ENCODE peak calls at places on chromosome 21, in six cellular contexts. One of them, this sample, is unnamed.
A peak's percentile ranks its signal among the peaks of the same experiment; 100 is the strongest.

GRCh38 chr21:38848187-38848609 is 42.5 kb downstream of the ETS2 start:
- DNase-seq in Caco-2: no peak
- DNase-seq in naive thymus-derived CD4-positive, alpha-beta T cell: no peak
- DNase-seq in OCI-LY7: no peak
- DNase-seq in NT2/D1: no peak
- DNase-seq in sigmoid colon: peak; percentile 90
- DNase-seq in this sample: no peak

GRCh38 chr21:27795418-27795817 is 828.5 kb upstream of the ADAMTS5 start:
- DNase-seq in NT2/D1: no peak
- DNase-seq in naive thymus-derived CD4-positive, alpha-beta T cell: no peak
- DNase-seq in sigmoid colon: no peak
- DNase-seq in OCI-LY7: no peak
- DNase-seq in Caco-2: no peak
- DNase-seq in this sample: no peak

GRCh38 chr21:19692231-19692630 is 1288.6 kb upstream of the TMPRSS15 start:
- DNase-seq in naive thymus-derived CD4-positive, alpha-beta T cell: no peak
- DNase-seq in NT2/D1: no peak
- DNase-seq in Caco-2: no peak
- DNase-seq in sigmoid colon: no peak
- DNase-seq in OCI-LY7: no peak
- DNase-seq in this sample: no peak

GRCh38 chr21:34697826-34698225 is 29.0 kb downstream of the CLIC6 start:
- DNase-seq in NT2/D1: no peak
- DNase-seq in sigmoid colon: no peak
- DNase-seq in naive thymus-derived CD4-positive, alpha-beta T cell: no peak
- DNase-seq in OCI-LY7: no peak
- DNase-seq in Caco-2: no peak
- DNase-seq in this sample: no peak

GRCh38 chr21:31045841-31046240 is 7.6 kb upstream of the KRTAP19-8 start:
- DNase-seq in NT2/D1: no peak
- DNase-seq in naive thymus-derived CD4-positive, alpha-beta T cell: no peak
- DNase-seq in OCI-LY7: no peak
- DNase-seq in Caco-2: no peak
- DNase-seq in sigmoid colon: no peak
- DNase-seq in this sample: no peak

GRCh38 chr21:17454315-17455027 is 58.4 kb upstream of the CXADR start:
- DNase-seq in sigmoid colon: no peak
- DNase-seq in OCI-LY7: peak; percentile 70
- DNase-seq in NT2/D1: peak; percentile 86
- DNase-seq in Caco-2: peak; percentile 68
- DNase-seq in naive thymus-derived CD4-positive, alpha-beta T cell: no peak
- DNase-seq in this sample: no peak

GRCh38 chr21:31502537-31503143 is 156.9 kb upstream of the SOD1 start:
- DNase-seq in OCI-LY7: no peak
- DNase-seq in sigmoid colon: no peak
- DNase-seq in naive thymus-derived CD4-positive, alpha-beta T cell: no peak
- DNase-seq in Caco-2: no peak
- DNase-seq in NT2/D1: no peak
- DNase-seq in this sample: no peak

GRCh38 chr21:16587141-16587570 is 857.4 kb downstream of the USP25 start:
- DNase-seq in NT2/D1: no peak
- DNase-seq in naive thymus-derived CD4-positive, alpha-beta T cell: no peak
- DNase-seq in OCI-LY7: no peak
- DNase-seq in sigmoid colon: peak; percentile 69
- DNase-seq in Caco-2: peak; percentile 41
- DNase-seq in this sample: no peak

GRCh38 chr21:26743524-26743923 is 101.7 kb downstream of the ADAMTS1 start:
- DNase-seq in Caco-2: no peak
- DNase-seq in OCI-LY7: no peak
- DNase-seq in NT2/D1: no peak
- DNase-seq in naive thymus-derived CD4-positive, alpha-beta T cell: no peak
- DNase-seq in sigmoid colon: no peak
- DNase-seq in this sample: no peak

GRCh38 chr21:31647650-31648049 is 11.8 kb upstream of the SOD1 start:
- DNase-seq in NT2/D1: no peak
- DNase-seq in OCI-LY7: peak; percentile 54
- DNase-seq in sigmoid colon: no peak
- DNase-seq in Caco-2: no peak
- DNase-seq in naive thymus-derived CD4-positive, alpha-beta T cell: no peak
- DNase-seq in this sample: no peak

GRCh38 chr21:15045017-15045416 is 19.8 kb downstream of the NRIP1 start:
- DNase-seq in naive thymus-derived CD4-positive, alpha-beta T cell: no peak
- DNase-seq in OCI-LY7: no peak
- DNase-seq in Caco-2: no peak
- DNase-seq in NT2/D1: no peak
- DNase-seq in sigmoid colon: no peak
- DNase-seq in this sample: no peak

GRCh38 chr21:23524685-23525084 is 2082.6 kb downstream of the MRPL39 start:
- DNase-seq in OCI-LY7: no peak
- DNase-seq in naive thymus-derived CD4-positive, alpha-beta T cell: no peak
- DNase-seq in sigmoid colon: no peak
- DNase-seq in NT2/D1: no peak
- DNase-seq in Caco-2: no peak
- DNase-seq in this sample: no peak

GRCh38 chr21:16084776-16085364 is 355.1 kb downstream of the USP25 start:
- DNase-seq in NT2/D1: no peak
- DNase-seq in OCI-LY7: no peak
- DNase-seq in naive thymus-derived CD4-positive, alpha-beta T cell: no peak
- DNase-seq in Caco-2: no peak
- DNase-seq in sigmoid colon: peak; percentile 79
- DNase-seq in this sample: no peak

GRCh38 chr21:38267991-38268858 is 11.4 kb downstream of the KCNJ15 start:
- DNase-seq in NT2/D1: no peak
- DNase-seq in sigmoid colon: no peak
- DNase-seq in OCI-LY7: no peak
- DNase-seq in Caco-2: no peak
- DNase-seq in naive thymus-derived CD4-positive, alpha-beta T cell: no peak
- DNase-seq in this sample: no peak

GRCh38 chr21:26948194-26948593 is 18.7 kb downstream of the ADAMTS5 start:
- DNase-seq in OCI-LY7: no peak
- DNase-seq in NT2/D1: no peak
- DNase-seq in sigmoid colon: no peak
- DNase-seq in naive thymus-derived CD4-positive, alpha-beta T cell: no peak
- DNase-seq in Caco-2: no peak
- DNase-seq in this sample: no peak

GRCh38 chr21:29208666-29209059 is 78.2 kb downstream of the MAP3K7CL start:
- DNase-seq in sigmoid colon: no peak
- DNase-seq in Caco-2: no peak
- DNase-seq in OCI-LY7: no peak
- DNase-seq in naive thymus-derived CD4-positive, alpha-beta T cell: no peak
- DNase-seq in NT2/D1: no peak
- DNase-seq in this sample: no peak

GRCh38 chr21:40704141-40704540 is 142.8 kb downstream of the DSCAM start:
- DNase-seq in naive thymus-derived CD4-positive, alpha-beta T cell: no peak
- DNase-seq in Caco-2: no peak
- DNase-seq in NT2/D1: no peak
- DNase-seq in OCI-LY7: no peak
- DNase-seq in sigmoid colon: no peak
- DNase-seq in this sample: no peak

GRCh38 chr21:38341546-38342012 is 84.8 kb downstream of the KCNJ15 start:
- DNase-seq in Caco-2: no peak
- DNase-seq in OCI-LY7: no peak
- DNase-seq in NT2/D1: no peak
- DNase-seq in naive thymus-derived CD4-positive, alpha-beta T cell: no peak
- DNase-seq in sigmoid colon: no peak
- DNase-seq in this sample: no peak

GRCh38 chr21:23452384-23453083 is 2154.7 kb downstream of the MRPL39 start:
- DNase-seq in Caco-2: peak; percentile 21
- DNase-seq in sigmoid colon: no peak
- DNase-seq in NT2/D1: peak; percentile 64
- DNase-seq in naive thymus-derived CD4-positive, alpha-beta T cell: no peak
- DNase-seq in OCI-LY7: no peak
- DNase-seq in this sample: no peak

GRCh38 chr21:9837946-9838801 is 683.2 kb upstream of the TPTE start:
- DNase-seq in Caco-2: no peak
- DNase-seq in naive thymus-derived CD4-positive, alpha-beta T cell: no peak
- DNase-seq in NT2/D1: no peak
- DNase-seq in OCI-LY7: no peak
- DNase-seq in sigmoid colon: peak; percentile 66
- DNase-seq in this sample: no peak

GRCh38 chr21:34845521-34846213 is 176.9 kb downstream of the CLIC6 start:
- DNase-seq in OCI-LY7: peak; percentile 16
- DNase-seq in Caco-2: no peak
- DNase-seq in sigmoid colon: no peak
- DNase-seq in NT2/D1: no peak
- DNase-seq in naive thymus-derived CD4-positive, alpha-beta T cell: no peak
- DNase-seq in this sample: peak; percentile 27

GRCh38 chr21:15809818-15810217 is 80.0 kb downstream of the USP25 start:
- DNase-seq in sigmoid colon: no peak
- DNase-seq in OCI-LY7: no peak
- DNase-seq in Caco-2: no peak
- DNase-seq in NT2/D1: no peak
- DNase-seq in naive thymus-derived CD4-positive, alpha-beta T cell: no peak
- DNase-seq in this sample: no peak

GRCh38 chr21:35508389-35508888 is 459.3 kb upstream of the RUNX1 start:
- DNase-seq in NT2/D1: peak; percentile 40
- DNase-seq in Caco-2: peak; percentile 71
- DNase-seq in sigmoid colon: peak; percentile 79
- DNase-seq in naive thymus-derived CD4-positive, alpha-beta T cell: no peak
- DNase-seq in OCI-LY7: peak; percentile 17
- DNase-seq in this sample: no peak

GRCh38 chr21:23921670-23922418 is 1685.4 kb downstream of the MRPL39 start:
- DNase-seq in Caco-2: no peak
- DNase-seq in sigmoid colon: no peak
- DNase-seq in naive thymus-derived CD4-positive, alpha-beta T cell: no peak
- DNase-seq in NT2/D1: no peak
- DNase-seq in OCI-LY7: no peak
- DNase-seq in this sample: no peak

GRCh38 chr21:39004776-39005605 is 178.3 kb downstream of the PSMG1 start:
- DNase-seq in Caco-2: no peak
- DNase-seq in sigmoid colon: peak; percentile 87
- DNase-seq in NT2/D1: no peak
- DNase-seq in naive thymus-derived CD4-positive, alpha-beta T cell: no peak
- DNase-seq in OCI-LY7: peak; percentile 31
- DNase-seq in this sample: no peak

GRCh38 chr21:26587621-26588260 is 14.7 kb upstream of the CYYR1 start:
- DNase-seq in sigmoid colon: no peak
- DNase-seq in NT2/D1: no peak
- DNase-seq in naive thymus-derived CD4-positive, alpha-beta T cell: no peak
- DNase-seq in Caco-2: no peak
- DNase-seq in OCI-LY7: no peak
- DNase-seq in this sample: no peak

DNA sequence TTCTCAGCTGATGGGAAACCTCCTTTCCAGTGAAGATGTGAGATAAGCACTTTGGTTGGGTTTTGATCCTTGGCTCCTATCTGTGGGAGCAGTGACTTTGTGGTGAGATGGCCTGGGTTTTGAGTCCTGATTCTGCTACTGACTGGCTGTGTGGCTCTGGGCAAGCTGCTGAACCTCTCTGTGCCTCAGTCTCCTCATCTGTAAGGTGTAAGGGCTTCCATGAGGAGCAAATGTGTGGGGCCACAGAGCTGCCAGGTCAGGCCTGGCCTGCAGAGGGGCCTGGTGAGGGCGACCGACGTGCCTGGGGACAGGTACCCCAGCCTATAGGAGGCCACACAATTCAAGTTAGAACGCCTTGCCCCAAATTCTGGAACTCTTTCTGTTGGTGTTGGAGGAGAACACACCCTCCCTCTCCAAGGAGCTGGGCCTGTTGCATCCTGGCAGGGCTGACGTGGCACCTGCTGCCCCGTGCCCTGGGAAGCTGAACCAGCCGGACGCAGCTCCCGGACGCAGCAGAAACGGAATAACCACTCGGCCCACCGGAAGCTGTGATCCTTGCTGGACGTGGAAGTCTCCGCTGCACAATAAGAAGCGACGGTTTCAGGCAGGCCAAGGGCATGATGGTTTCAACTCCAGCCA is 62.7 kb downstream of the AGPAT3 start:
- DNase-seq in OCI-LY7: no peak
- DNase-seq in naive thymus-derived CD4-positive, alpha-beta T cell: no peak
- DNase-seq in Caco-2: no peak
- DNase-seq in NT2/D1: no peak
- DNase-seq in sigmoid colon: no peak
- DNase-seq in this sample: no peak
- H3K4me1 ChIP-seq in OCI-LY7: no peaks in the 10 kb centered on the region
- H3K4me1 ChIP-seq in naive thymus-derived CD4-positive, alpha-beta T cell: no peaks in the 10 kb centered on the region
- H3K4me1 ChIP-seq in Caco-2: peaks cover 32% of the 10 kb centered on the region
- H3K4me1 ChIP-seq in NT2/D1: peaks cover 24% of the 10 kb centered on the region
- H3K4me1 ChIP-seq in sigmoid colon: peaks cover 24% of the 10 kb centered on the region
- H3K4me1 ChIP-seq in this sample: no peaks in the 10 kb centered on the region

DNA sequence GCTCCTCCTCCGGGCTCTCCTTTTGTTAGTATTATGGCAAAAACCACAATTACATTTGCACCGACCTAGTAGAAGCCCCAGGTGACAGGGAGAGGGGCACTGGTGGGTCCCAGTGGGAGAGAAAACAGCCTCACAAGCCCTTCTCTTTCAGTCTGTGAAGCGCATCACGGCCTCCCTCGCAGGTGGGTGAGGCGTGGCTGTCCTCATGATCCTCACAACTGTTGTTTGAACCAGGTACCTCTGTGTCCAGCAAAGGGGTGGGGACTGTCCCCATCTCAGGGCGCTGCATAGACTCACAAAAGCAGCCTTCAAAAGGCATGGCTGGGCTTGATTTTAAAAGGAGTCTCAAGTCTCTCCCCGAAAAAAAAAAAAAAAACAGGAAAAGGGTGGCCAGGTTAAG is 7.9 kb upstream of the C2CD2 start:
- DNase-seq in Caco-2: no peak
- DNase-seq in OCI-LY7: peak; percentile 21
- DNase-seq in NT2/D1: no peak
- DNase-seq in sigmoid colon: no peak
- DNase-seq in naive thymus-derived CD4-positive, alpha-beta T cell: no peak
- DNase-seq in this sample: no peak
- H3K4me1 ChIP-seq in Caco-2: peaks cover 10% of the 10 kb centered on the region
- H3K4me1 ChIP-seq in OCI-LY7: peaks cover 29% of the 10 kb centered on the region
- H3K4me1 ChIP-seq in NT2/D1: peaks cover 32% of the 10 kb centered on the region
- H3K4me1 ChIP-seq in sigmoid colon: peaks cover 11% of the 10 kb centered on the region
- H3K4me1 ChIP-seq in naive thymus-derived CD4-positive, alpha-beta T cell: no peaks in the 10 kb centered on the region
- H3K4me1 ChIP-seq in this sample: no peaks in the 10 kb centered on the region

GRCh38 chr21:36540700-36541099 is 60.8 kb upstream of the CLDN14 start:
- DNase-seq in sigmoid colon: no peak
- DNase-seq in OCI-LY7: no peak
- DNase-seq in Caco-2: no peak
- DNase-seq in naive thymus-derived CD4-positive, alpha-beta T cell: no peak
- DNase-seq in NT2/D1: no peak
- DNase-seq in this sample: no peak
- H3K4me1 ChIP-seq in sigmoid colon: no peaks in the 10 kb centered on the region
- H3K4me1 ChIP-seq in OCI-LY7: peaks cover 31% of the 10 kb centered on the region
- H3K4me1 ChIP-seq in Caco-2: no peaks in the 10 kb centered on the region
- H3K4me1 ChIP-seq in naive thymus-derived CD4-positive, alpha-beta T cell: no peaks in the 10 kb centered on the region
- H3K4me1 ChIP-seq in NT2/D1: peaks cover 16% of the 10 kb centered on the region
- H3K4me1 ChIP-seq in this sample: no peaks in the 10 kb centered on the region

GRCh38 chr21:33237446-33237845 is 7.7 kb downstream of the IFNAR2 start:
- DNase-seq in Caco-2: no peak
- DNase-seq in NT2/D1: no peak
- DNase-seq in sigmoid colon: no peak
- DNase-seq in naive thymus-derived CD4-positive, alpha-beta T cell: no peak
- DNase-seq in OCI-LY7: no peak
- DNase-seq in this sample: no peak
- H3K4me1 ChIP-seq in Caco-2: peaks cover 16% of the 10 kb centered on the region
- H3K4me1 ChIP-seq in NT2/D1: no peaks in the 10 kb centered on the region
- H3K4me1 ChIP-seq in sigmoid colon: no peaks in the 10 kb centered on the region
- H3K4me1 ChIP-seq in naive thymus-derived CD4-positive, alpha-beta T cell: peaks cover 73% of the 10 kb centered on the region
- H3K4me1 ChIP-seq in OCI-LY7: peaks cover 95% of the 10 kb centered on the region
- H3K4me1 ChIP-seq in this sample: peaks cover 57% of the 10 kb centered on the region

GRCh38 chr21:44855572-44855971 is 17.9 kb downstream of the PTTG1IP start:
- DNase-seq in sigmoid colon: no peak
- DNase-seq in naive thymus-derived CD4-positive, alpha-beta T cell: no peak
- DNase-seq in NT2/D1: no peak
- DNase-seq in OCI-LY7: no peak
- DNase-seq in Caco-2: no peak
- DNase-seq in this sample: no peak
- H3K4me1 ChIP-seq in sigmoid colon: no peaks in the 10 kb centered on the region
- H3K4me1 ChIP-seq in naive thymus-derived CD4-positive, alpha-beta T cell: no peaks in the 10 kb centered on the region
- H3K4me1 ChIP-seq in NT2/D1: peaks cover 2% of the 10 kb centered on the region
- H3K4me1 ChIP-seq in OCI-LY7: no peaks in the 10 kb centered on the region
- H3K4me1 ChIP-seq in Caco-2: peaks cover 1% of the 10 kb centered on the region
- H3K4me1 ChIP-seq in this sample: peaks cover 9% of the 10 kb centered on the region

GRCh38 chr21:22363504-22363903 is 1365.3 kb downstream of the NCAM2 start:
- DNase-seq in OCI-LY7: no peak
- DNase-seq in Caco-2: peak; percentile 30
- DNase-seq in naive thymus-derived CD4-positive, alpha-beta T cell: no peak
- DNase-seq in NT2/D1: no peak
- DNase-seq in sigmoid colon: no peak
- DNase-seq in this sample: no peak
- H3K4me1 ChIP-seq in OCI-LY7: no peaks in the 10 kb centered on the region
- H3K4me1 ChIP-seq in Caco-2: peaks cover 3% of the 10 kb centered on the region
- H3K4me1 ChIP-seq in naive thymus-derived CD4-positive, alpha-beta T cell: no peaks in the 10 kb centered on the region
- H3K4me1 ChIP-seq in NT2/D1: no peaks in the 10 kb centered on the region
- H3K4me1 ChIP-seq in sigmoid colon: no peaks in the 10 kb centered on the region
- H3K4me1 ChIP-seq in this sample: no peaks in the 10 kb centered on the region

This sample was measured in effector memory CD4-positive, alpha-beta T cell.